ENCODE peak calls at places on chromosome 18, in four cellular contexts. Q, T, S and K are unnamed samples.
A peak's percentile ranks its signal among the peaks of the same experiment; 100 is the strongest.

GRCh38 chr18:36629095-36629604 is 199.7 kb downstream of the TPGS2 start:
- DNase-seq in Q (no peak), T (no peak), S (no peak), K (no peak)

GRCh38 chr18:13397504-13398163 is 179.1 kb downstream of the LDLRAD4 start:
- DNase-seq in Q (no peak), T (no peak), S (no peak), K (no peak)

GRCh38 chr18:36849288-36850011 is 20.5 kb downstream of the KIAA1328 start:
- DNase-seq in Q (no peak), T (no peak), S (no peak), K (no peak)

GRCh38 chr18:36279001-36279400 is 18.5 kb upstream of the FHOD3 start:
- DNase-seq in Q (no peak), T (no peak), S (no peak), K (no peak)

GRCh38 chr18:80175451-80176235 is 66.6 kb downstream of the ADNP2 start:
- DNase-seq in Q (no peak), T (peak; percentile 3), S (no peak), K (no peak)

GRCh38 chr18:58721586-58722160 is 50.4 kb downstream of the MALT1 start:
- DNase-seq in Q (no peak), T (no peak), S (no peak), K (no peak)

GRCh38 chr18:45978084-45978483 is 11.0 kb upstream of the EPG5 start:
- DNase-seq in Q (no peak), T (no peak), S (no peak), K (no peak)

GRCh38 chr18:48680871-48681270 is 142.0 kb downstream of the CTIF start:
- DNase-seq in Q (peak; percentile 9), T (no peak), S (no peak), K (no peak)

GRCh38 chr18:37565138-37565984 is at the start of gene CELF4:
- DNase-seq in Q (no peak), T (no peak), S (no peak), K (no peak)

GRCh38 chr18:34787931-34788532 is 77.9 kb downstream of the DTNA start:
- DNase-seq in Q (no peak), T (peak; percentile 2), S (peak; percentile 49), K (no peak)

GRCh38 chr18:2114765-2115164 is 456.5 kb downstream of the METTL4 start:
- DNase-seq in Q (no peak), T (no peak), S (no peak), K (no peak)